ENCODE peak calls at places on chromosomes 7 and 10, in four cellular contexts. P, L, R and J are unnamed samples.
A peak's percentile ranks its signal among the peaks of the same experiment; 100 is the strongest.

GRCh38 chr7:66500087-66500486 is 128.6 kb upstream of the KCTD7 start:
- DNase-seq in P (no peak), L (no peak), R (no peak), J (no peak)

GRCh38 chr10:4083509-4084003 is 298.5 kb upstream of the KLF6 start:
- DNase-seq in P (no peak), L (no peak), R (peak; percentile 77), J (no peak)

GRCh38 chr7:17690030-17690429 is 250.3 kb downstream of the SNX13 start:
- DNase-seq in P (no peak), L (peak; percentile 91), R (peak; percentile 91), J (peak; percentile 33)

GRCh38 chr7:149220534-149220933 is 18.9 kb upstream of the ZNF212 start:
- DNase-seq in P (no peak), L (peak; percentile 69), R (peak; percentile 66), J (no peak)

GRCh38 chr7:46581276-46581675 is 660.2 kb upstream of the IGFBP3 start:
- DNase-seq in P (no peak), L (no peak), R (no peak), J (no peak)

GRCh38 chr7:84528756-84529479 is 334.3 kb upstream of the SEMA3A start:
- DNase-seq in P (no peak), L (no peak), R (no peak), J (no peak)

GRCh38 chr10:78757542-78757941 is 311.2 kb upstream of the ZMIZ1 start:
- DNase-seq in P (no peak), L (peak; percentile 56), R (peak; percentile 74), J (no peak)

GRCh38 chr7:44385384-44386138 is 60.2 kb upstream of the CAMK2B start:
- DNase-seq in P (no peak), L (no peak), R (no peak), J (no peak)

GRCh38 chr7:17255930-17256329 is 42.5 kb upstream of the AHR start:
- DNase-seq in P (no peak), L (no peak), R (no peak), J (no peak)